ENCODE peak calls at places on chromosomes 6 and 20, in ten cellular contexts. One of them, this sample, is unnamed.
A peak's percentile ranks its signal among the peaks of the same experiment; 100 is the strongest.

GRCh38 chr6:15399651-15400470 is 154.0 kb downstream of the JARID2 start:
- DNase-seq in psoas muscle: peak; percentile 85
- DNase-seq in cardiac muscle cell: peak; percentile 92
- DNase-seq in uterus: peak; percentile 76
- DNase-seq in left ventricle myocardium inferior: peak; percentile 78
- DNase-seq in SJSA1: peak; percentile 72
- DNase-seq in GM23248: peak; percentile 78
- DNase-seq in Peyer's patch: peak; percentile 34
- DNase-seq in body of pancreas: peak; percentile 86
- DNase-seq in tibial artery: peak; percentile 75
- DNase-seq in this sample: peak; percentile 73

GRCh38 chr6:51513891-51514290 is 573.5 kb downstream of the PKHD1 start:
- DNase-seq in psoas muscle: no peak
- DNase-seq in cardiac muscle cell: no peak
- DNase-seq in uterus: no peak
- DNase-seq in left ventricle myocardium inferior: no peak
- DNase-seq in SJSA1: no peak
- DNase-seq in GM23248: no peak
- DNase-seq in Peyer's patch: no peak
- DNase-seq in body of pancreas: peak; percentile 4
- DNase-seq in tibial artery: no peak
- DNase-seq in this sample: no peak

GRCh38 chr6:137692806-137693205 is 174.3 kb upstream of the TNFAIP3 start:
- DNase-seq in psoas muscle: no peak
- DNase-seq in cardiac muscle cell: no peak
- DNase-seq in uterus: no peak
- DNase-seq in left ventricle myocardium inferior: no peak
- DNase-seq in SJSA1: no peak
- DNase-seq in GM23248: peak; percentile 63
- DNase-seq in Peyer's patch: no peak
- DNase-seq in body of pancreas: no peak
- DNase-seq in tibial artery: no peak
- DNase-seq in this sample: no peak

GRCh38 chr6:27205375-27206278 is 41.9 kb upstream of the PRSS16 start:
- DNase-seq in psoas muscle: no peak
- DNase-seq in cardiac muscle cell: peak; percentile 29
- DNase-seq in uterus: no peak
- DNase-seq in left ventricle myocardium inferior: no peak
- DNase-seq in SJSA1: no peak
- DNase-seq in GM23248: peak; percentile 6
- DNase-seq in Peyer's patch: no peak
- DNase-seq in body of pancreas: no peak
- DNase-seq in tibial artery: no peak
- DNase-seq in this sample: no peak

GRCh38 chr6:16322666-16323312 is 84.4 kb downstream of the GMPR start:
- DNase-seq in psoas muscle: peak; percentile 79
- DNase-seq in cardiac muscle cell: peak; percentile 80
- DNase-seq in uterus: peak; percentile 65
- DNase-seq in left ventricle myocardium inferior: peak; percentile 55
- DNase-seq in SJSA1: peak; percentile 56
- DNase-seq in GM23248: peak; percentile 79
- DNase-seq in Peyer's patch: peak; percentile 62
- DNase-seq in body of pancreas: peak; percentile 44
- DNase-seq in tibial artery: peak; percentile 58
- DNase-seq in this sample: no peak

GRCh38 chr6:166166314-166167257 is 1.1 kb downstream of the TBXT start:
- DNase-seq in psoas muscle: no peak
- DNase-seq in cardiac muscle cell: no peak
- DNase-seq in uterus: no peak
- DNase-seq in left ventricle myocardium inferior: no peak
- DNase-seq in SJSA1: no peak
- DNase-seq in GM23248: no peak
- DNase-seq in Peyer's patch: no peak
- DNase-seq in body of pancreas: no peak
- DNase-seq in tibial artery: no peak
- DNase-seq in this sample: no peak

GRCh38 chr6:13535306-13535705 is 39.1 kb upstream of the SIRT5 start:
- DNase-seq in psoas muscle: no peak
- DNase-seq in cardiac muscle cell: no peak
- DNase-seq in uterus: no peak
- DNase-seq in left ventricle myocardium inferior: no peak
- DNase-seq in SJSA1: no peak
- DNase-seq in GM23248: peak; percentile 12
- DNase-seq in Peyer's patch: no peak
- DNase-seq in body of pancreas: no peak
- DNase-seq in tibial artery: no peak
- DNase-seq in this sample: no peak

GRCh38 chr6:166675736-166676135 is 48.7 kb upstream of the RPS6KA2 start:
- DNase-seq in psoas muscle: no peak
- DNase-seq in cardiac muscle cell: no peak
- DNase-seq in uterus: no peak
- DNase-seq in left ventricle myocardium inferior: no peak
- DNase-seq in SJSA1: no peak
- DNase-seq in GM23248: no peak
- DNase-seq in Peyer's patch: no peak
- DNase-seq in body of pancreas: peak; percentile 15
- DNase-seq in tibial artery: no peak
- DNase-seq in this sample: no peak

GRCh38 chr6:111515259-111515658 is 32.2 kb upstream of the REV3L start:
- DNase-seq in psoas muscle: no peak
- DNase-seq in cardiac muscle cell: no peak
- DNase-seq in uterus: no peak
- DNase-seq in left ventricle myocardium inferior: no peak
- DNase-seq in SJSA1: no peak
- DNase-seq in GM23248: no peak
- DNase-seq in Peyer's patch: no peak
- DNase-seq in body of pancreas: no peak
- DNase-seq in tibial artery: no peak
- DNase-seq in this sample: no peak

GRCh38 chr6:76803038-76803580 is 660.2 kb downstream of the HTR1B start:
- DNase-seq in psoas muscle: no peak
- DNase-seq in cardiac muscle cell: no peak
- DNase-seq in uterus: no peak
- DNase-seq in left ventricle myocardium inferior: no peak
- DNase-seq in SJSA1: no peak
- DNase-seq in GM23248: no peak
- DNase-seq in Peyer's patch: no peak
- DNase-seq in body of pancreas: no peak
- DNase-seq in tibial artery: no peak
- DNase-seq in this sample: no peak
- H3K27ac ChIP-seq in psoas muscle: no peak overlapping the region
- H3K27ac ChIP-seq in cardiac muscle cell: no peak overlapping the region
- H3K27ac ChIP-seq in uterus: no peak overlapping the region
- H3K27ac ChIP-seq in left ventricle myocardium inferior: no peak overlapping the region
- H3K27ac ChIP-seq in SJSA1: no peak overlapping the region
- H3K27ac ChIP-seq in GM23248: no peak overlapping the region
- H3K27ac ChIP-seq in Peyer's patch: no peak overlapping the region
- H3K27ac ChIP-seq in body of pancreas: no peak overlapping the region
- H3K27ac ChIP-seq in tibial artery: no peak overlapping the region
- H3K27ac ChIP-seq in this sample: no peak overlapping the region

GRCh38 chr6:105884426-105884825 is 201.7 kb upstream of the PRDM1 start:
- DNase-seq in psoas muscle: no peak
- DNase-seq in cardiac muscle cell: no peak
- DNase-seq in uterus: no peak
- DNase-seq in left ventricle myocardium inferior: no peak
- DNase-seq in SJSA1: no peak
- DNase-seq in GM23248: no peak
- DNase-seq in Peyer's patch: peak; percentile 38
- DNase-seq in body of pancreas: no peak
- DNase-seq in tibial artery: peak; percentile 27
- DNase-seq in this sample: no peak

GRCh38 chr6:105883966-105884365 is 202.2 kb upstream of the PRDM1 start:
- DNase-seq in psoas muscle: no peak
- DNase-seq in cardiac muscle cell: no peak
- DNase-seq in uterus: no peak
- DNase-seq in left ventricle myocardium inferior: no peak
- DNase-seq in SJSA1: no peak
- DNase-seq in GM23248: no peak
- DNase-seq in Peyer's patch: no peak
- DNase-seq in body of pancreas: no peak
- DNase-seq in tibial artery: no peak
- DNase-seq in this sample: no peak

GRCh38 chr6:105886812-105887513 is 199.2 kb upstream of the PRDM1 start:
- DNase-seq in psoas muscle: no peak
- DNase-seq in cardiac muscle cell: no peak
- DNase-seq in uterus: no peak
- DNase-seq in left ventricle myocardium inferior: no peak
- DNase-seq in SJSA1: no peak
- DNase-seq in GM23248: peak; percentile 11
- DNase-seq in Peyer's patch: no peak
- DNase-seq in body of pancreas: no peak
- DNase-seq in tibial artery: no peak
- DNase-seq in this sample: no peak

GRCh38 chr6:105882833-105883232 is 203.3 kb upstream of the PRDM1 start:
- DNase-seq in psoas muscle: no peak
- DNase-seq in cardiac muscle cell: no peak
- DNase-seq in uterus: no peak
- DNase-seq in left ventricle myocardium inferior: no peak
- DNase-seq in SJSA1: no peak
- DNase-seq in GM23248: peak; percentile 32
- DNase-seq in Peyer's patch: no peak
- DNase-seq in body of pancreas: no peak
- DNase-seq in tibial artery: no peak
- DNase-seq in this sample: no peak

DNA sequence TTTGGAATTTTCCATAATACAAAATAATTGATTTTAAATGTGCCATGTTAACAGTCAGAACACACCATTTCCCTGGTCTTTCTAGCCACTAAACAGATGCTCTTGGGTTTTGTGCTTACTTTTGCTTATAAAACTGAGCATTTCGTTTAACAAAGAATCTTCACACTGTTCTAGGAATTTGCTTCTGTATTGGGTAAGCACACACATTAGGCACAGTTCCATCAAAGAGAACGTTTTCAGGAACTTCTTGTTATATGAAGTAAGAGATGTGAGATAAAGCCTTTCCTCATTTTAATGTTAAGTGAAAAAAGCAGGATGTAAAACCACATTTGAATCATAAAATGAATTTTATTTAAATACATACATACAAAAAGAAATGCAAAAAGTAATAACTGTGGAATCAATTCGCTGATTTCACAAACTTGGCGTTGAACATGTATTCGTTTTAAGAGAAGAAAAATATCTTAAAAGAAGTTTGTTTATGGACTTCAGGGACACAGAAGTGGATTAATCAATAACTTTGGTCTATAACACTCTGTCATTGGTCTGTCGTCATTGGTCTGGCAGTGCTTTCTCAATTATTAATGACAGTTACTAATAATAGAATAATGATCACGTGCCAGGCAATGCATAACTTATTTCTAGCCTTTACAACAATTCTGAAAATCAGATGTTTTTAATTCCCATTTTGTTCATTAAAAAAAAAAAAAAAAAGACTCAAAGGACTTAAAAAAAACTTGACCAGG is 199.9 kb upstream of the PRDM1 start:
- DNase-seq in psoas muscle: no peak
- DNase-seq in cardiac muscle cell: no peak
- DNase-seq in uterus: no peak
- DNase-seq in left ventricle myocardium inferior: no peak
- DNase-seq in SJSA1: no peak
- DNase-seq in GM23248: peak; percentile 9
- DNase-seq in Peyer's patch: no peak
- DNase-seq in body of pancreas: peak; percentile 45
- DNase-seq in tibial artery: no peak
- DNase-seq in this sample: no peak
- H3K4me1 ChIP-seq in psoas muscle: no peaks in the 10 kb centered on the region
- H3K4me1 ChIP-seq in cardiac muscle cell: no peaks in the 10 kb centered on the region
- H3K4me1 ChIP-seq in uterus: no peaks in the 10 kb centered on the region
- H3K4me1 ChIP-seq in left ventricle myocardium inferior: no peaks in the 10 kb centered on the region
- H3K4me1 ChIP-seq in SJSA1: no peaks in the 10 kb centered on the region
- H3K4me1 ChIP-seq in GM23248: peaks cover 24% of the 10 kb centered on the region
- H3K4me1 ChIP-seq in Peyer's patch: no peaks in the 10 kb centered on the region
- H3K4me1 ChIP-seq in body of pancreas: peaks cover 15% of the 10 kb centered on the region
- H3K4me1 ChIP-seq in tibial artery: no peaks in the 10 kb centered on the region
- H3K4me1 ChIP-seq in this sample: no peaks in the 10 kb centered on the region

DNA sequence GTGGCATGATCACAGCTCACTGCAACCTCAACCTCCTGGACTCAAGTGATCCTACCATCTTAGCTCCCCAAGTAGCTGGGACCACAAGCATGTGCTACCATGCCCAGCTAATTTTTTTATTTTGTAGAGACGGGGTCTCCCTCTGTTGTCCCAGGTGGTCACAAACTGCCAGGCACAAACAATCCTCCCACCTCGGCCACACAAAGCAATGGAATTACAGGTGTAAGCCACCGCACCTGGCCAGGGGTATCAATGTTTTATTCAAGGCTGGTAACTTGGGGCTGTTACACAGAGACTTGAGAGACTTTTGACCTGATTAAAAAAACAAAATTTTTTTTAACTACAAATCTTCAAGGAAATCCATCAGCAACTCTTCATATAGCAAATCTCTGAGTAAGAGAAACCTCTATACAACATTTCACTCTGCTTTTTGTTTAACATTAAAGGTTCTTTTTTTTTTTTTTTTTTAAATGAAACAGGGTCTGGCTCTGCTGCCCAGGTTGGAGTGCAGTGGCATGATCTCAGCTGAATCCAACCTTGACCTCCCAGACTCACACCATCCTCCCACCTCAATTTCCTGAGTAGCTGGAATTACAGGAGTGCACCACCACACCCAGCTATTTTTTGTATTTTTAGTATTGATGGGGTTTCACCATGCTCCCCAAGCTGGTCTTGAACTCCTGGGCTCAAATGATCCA is 5.9 kb downstream of the EIF2S2 start:
- DNase-seq in psoas muscle: no peak
- DNase-seq in cardiac muscle cell: no peak
- DNase-seq in uterus: no peak
- DNase-seq in left ventricle myocardium inferior: no peak
- DNase-seq in SJSA1: no peak
- DNase-seq in GM23248: no peak
- DNase-seq in Peyer's patch: no peak
- DNase-seq in body of pancreas: no peak
- DNase-seq in tibial artery: no peak
- DNase-seq in this sample: no peak
- H3K27ac ChIP-seq in psoas muscle: no peak overlapping the region
- H3K27ac ChIP-seq in cardiac muscle cell: no peak overlapping the region
- H3K27ac ChIP-seq in uterus: no peak overlapping the region
- H3K27ac ChIP-seq in left ventricle myocardium inferior: no peak overlapping the region
- H3K27ac ChIP-seq in SJSA1: no peak overlapping the region
- H3K27ac ChIP-seq in GM23248: no peak overlapping the region
- H3K27ac ChIP-seq in Peyer's patch: no peak overlapping the region
- H3K27ac ChIP-seq in body of pancreas: no peak overlapping the region
- H3K27ac ChIP-seq in tibial artery: no peak overlapping the region
- H3K27ac ChIP-seq in this sample: no peak overlapping the region

DNA sequence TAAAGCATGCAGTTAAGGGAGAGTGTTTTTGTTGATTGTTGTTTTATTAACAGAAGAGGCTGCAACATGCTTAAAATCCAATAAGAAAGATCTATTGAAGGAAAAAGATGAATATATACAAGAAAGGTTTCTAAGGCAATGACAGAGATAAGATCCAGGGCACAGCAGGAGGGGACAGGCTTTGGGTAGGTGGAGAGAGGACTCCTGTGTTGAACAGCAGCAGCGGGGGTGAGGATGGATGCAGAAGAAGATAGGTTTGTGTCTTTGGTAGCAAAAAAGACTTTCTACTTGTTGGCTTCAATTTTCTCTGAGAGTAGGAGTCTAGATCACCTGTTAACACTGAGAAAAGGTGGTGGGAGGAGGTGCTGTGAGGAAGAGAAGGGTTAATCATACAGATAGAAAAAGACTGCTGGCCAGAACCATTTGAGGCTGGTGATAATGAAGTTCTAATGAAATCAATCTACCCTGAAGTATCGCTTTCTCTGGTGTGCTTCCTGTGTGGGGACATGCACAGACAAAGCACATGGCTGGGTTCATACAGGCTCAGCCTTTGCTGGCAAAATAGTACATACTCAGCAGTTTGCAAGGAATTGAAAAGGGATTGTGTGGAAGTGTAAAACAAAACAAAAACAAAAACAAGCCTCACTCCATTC is 17.2 kb upstream of the DST start:
- DNase-seq in psoas muscle: no peak
- DNase-seq in cardiac muscle cell: no peak
- DNase-seq in uterus: no peak
- DNase-seq in left ventricle myocardium inferior: no peak
- DNase-seq in SJSA1: no peak
- DNase-seq in GM23248: no peak
- DNase-seq in Peyer's patch: no peak
- DNase-seq in body of pancreas: no peak
- DNase-seq in tibial artery: no peak
- DNase-seq in this sample: no peak
- H3K4me1 ChIP-seq in psoas muscle: peaks cover 45% of the 10 kb centered on the region
- H3K4me1 ChIP-seq in cardiac muscle cell: no peaks in the 10 kb centered on the region
- H3K4me1 ChIP-seq in uterus: no peaks in the 10 kb centered on the region
- H3K4me1 ChIP-seq in left ventricle myocardium inferior: peaks cover 74% of the 10 kb centered on the region
- H3K4me1 ChIP-seq in SJSA1: peaks cover 23% of the 10 kb centered on the region
- H3K4me1 ChIP-seq in GM23248: peaks cover 19% of the 10 kb centered on the region
- H3K4me1 ChIP-seq in Peyer's patch: no peaks in the 10 kb centered on the region
- H3K4me1 ChIP-seq in body of pancreas: peaks cover 9% of the 10 kb centered on the region
- H3K4me1 ChIP-seq in tibial artery: peaks cover 8% of the 10 kb centered on the region
- H3K4me1 ChIP-seq in this sample: peaks cover 3% of the 10 kb centered on the region

This sample was measured in aorta.